ENCODE peak calls at places on chromosomes 12 and 14, in five cellular contexts. Y is NCI-H345, P is NCI-H1417, N is HTR-8/SVneo, L is Daoy. W is an unnamed sample.

GRCh38 chr12:64124511-64125197 is 97.4 kb downstream of the KICS2 start:
- DNase-seq in Y (no peak), P (peak; percentile 12), N (no peak), L (no peak), W (no peak)

GRCh38 chr12:49946497-49946896 is 4.0 kb upstream of the AQP2 start:
- DNase-seq in Y (peak; percentile 8), P (peak; percentile 59), N (no peak), L (no peak), W (no peak)

GRCh38 chr12:41739066-41739465 is 405.6 kb downstream of the GXYLT1 start:
- DNase-seq in Y (no peak), P (no peak), N (no peak), L (no peak), W (no peak)

GRCh38 chr14:35632276-35633071 is 98.5 kb downstream of the INSM2 start:
- DNase-seq in Y (no peak), P (no peak), N (no peak), L (no peak), W (no peak)

GRCh38 chr12:110846615-110847566 is at the start of gene CCDC63:
- DNase-seq in Y (peak; percentile 39), P (no peak), N (peak; percentile 47), L (peak; percentile 59), W (peak; percentile 40)

GRCh38 chr12:116594325-116595038 is 35.3 kb downstream of the MAP1LC3B2 start:
- DNase-seq in Y (no peak), P (no peak), N (no peak), L (no peak), W (peak; percentile 21)

GRCh38 chr12:114743289-114743688 is 59.3 kb upstream of the TBX3 start:
- DNase-seq in Y (no peak), P (no peak), N (no peak), L (no peak), W (no peak)

GRCh38 chr12:108611884-108612415 is 14.1 kb upstream of the TMEM119 start:
- DNase-seq in Y (no peak), P (no peak), N (peak; percentile 54), L (peak; percentile 94), W (peak; percentile 52)

GRCh38 chr12:18400186-18400585 is 138.9 kb downstream of the PIK3C2G start:
- DNase-seq in Y (no peak), P (no peak), N (no peak), L (no peak), W (no peak)

GRCh38 chr14:95150910-95151309 is 6.4 kb downstream of the DICER1 start:
- DNase-seq in Y (no peak), P (peak; percentile 86), N (no peak), L (no peak), W (no peak)

GRCh38 chr12:22321018-22321605 is 13.4 kb downstream of the ST8SIA1 start:
- DNase-seq in Y (no peak), P (no peak), N (no peak), L (no peak), W (no peak)

GRCh38 chr12:131415781-131416180 is 295.1 kb upstream of the SFSWAP start:
- DNase-seq in Y (no peak), P (no peak), N (no peak), L (peak; percentile 39), W (no peak)

GRCh38 chr12:63668028-63668799 is at the start of gene DPY19L2:
- DNase-seq in Y (peak; percentile 80), P (peak; percentile 90), N (peak; percentile 42), L (peak; percentile 88), W (no peak)

GRCh38 chr12:6069452-6070093 is 54.9 kb downstream of the VWF start:
- DNase-seq in Y (no peak), P (no peak), N (no peak), L (peak; percentile 72), W (no peak)

GRCh38 chr12:124506145-124506831 is 61.1 kb downstream of the NCOR2 start:
- DNase-seq in Y (peak; percentile 78), P (peak; percentile 91), N (no peak), L (peak; percentile 80), W (no peak)